ENCODE peak calls at places on chromosomes 4 and X, in five cellular contexts. T is hepatocyte, L is RWPE2, E is fibroblast of mammary gland, W is GM12865. O is an unnamed sample.

GRCh38 chrX:13250831-13251612 is 68.8 kb downstream of the ATXN3L start:
- DNase-seq in T (peak; percentile 53), E (peak; percentile 97), L (no peak), W (no peak), O (no peak)

GRCh38 chrX:54748626-54749025 is 49.4 kb downstream of the ITIH6 start:
- DNase-seq in W (no peak), T (no peak), L (no peak), E (no peak), O (no peak)

GRCh38 chr4:13597604-13598003 is 29.9 kb downstream of the BOD1L1 start:
- DNase-seq in E (peak; percentile 21), T (no peak), L (no peak), W (no peak), O (no peak)

GRCh38 chr4:105765690-105766407 is 57.3 kb downstream of the GSTCD start:
- DNase-seq in L (no peak), E (peak; percentile 89), W (no peak), T (peak; percentile 44), O (no peak)

GRCh38 chr4:68271851-68272756 is 26.6 kb upstream of the TMPRSS11B start:
- DNase-seq in E (peak; percentile 65), L (no peak), T (peak; percentile 34), W (peak; percentile 63), O (no peak)

GRCh38 chr4:88211473-88212252 is 53.2 kb upstream of the ABCG2 start:
- DNase-seq in W (peak; percentile 54), E (peak; percentile 49), L (no peak), T (peak; percentile 67), O (no peak)

GRCh38 chr4:69054578-69055200 is 41.6 kb upstream of the UGT2B7 start:
- DNase-seq in E (peak; percentile 82), T (peak; percentile 35), W (peak; percentile 36), L (no peak), O (no peak)

GRCh38 chr4:111475001-111475400 is 670.3 kb upstream of the FAM241A start:
- DNase-seq in E (peak; percentile 66), W (no peak), L (no peak), T (peak; percentile 69), O (no peak)

GRCh38 chr4:52641853-52642563 is 17.1 kb downstream of the USP46 start:
- DNase-seq in T (no peak), E (peak; percentile 76), L (no peak), W (peak; percentile 83), O (no peak)

GRCh38 chr4:40546506-40546905 is 83.2 kb downstream of the RBM47 start:
- DNase-seq in W (no peak), L (no peak), E (no peak), T (peak; percentile 82), O (no peak)

GRCh38 chrX:78333521-78333920 is 6.1 kb upstream of the CYSLTR1 start:
- DNase-seq in W (peak; percentile 74), T (no peak), L (no peak), E (no peak), O (no peak)

GRCh38 chrX:141760761-141761160 is 62.2 kb upstream of the SPANXD start:
- DNase-seq in T (no peak), L (no peak), E (peak; percentile 0), W (no peak), O (no peak)

GRCh38 chrX:149540621-149541520 is at the start of gene EOLA1:
- DNase-seq in W (peak; percentile 97), T (peak; percentile 87), E (peak; percentile 94), L (peak; percentile 88), O (peak; percentile 95)

GRCh38 chrX:143754183-143754582 is 33.6 kb upstream of the SPANXN2 start:
- DNase-seq in T (no peak), E (no peak), L (no peak), W (no peak), O (no peak)

GRCh38 chr4:87005369-87005689 is 70.5 kb downstream of the AFF1 start:
- DNase-seq in T (no peak), E (no peak), L (no peak), W (no peak), O (no peak)

GRCh38 chr4:184347251-184348239 is 126.8 kb downstream of the IRF2 start:
- DNase-seq in T (peak; percentile 83), L (no peak), E (peak; percentile 46), W (peak; percentile 97), O (no peak)

GRCh38 chrX:45011131-45011530 is 138.1 kb downstream of the KDM6A start:
- DNase-seq in E (peak; percentile 15), T (no peak), W (no peak), L (no peak), O (no peak)

GRCh38 chrX:39905475-39905889 is 192.3 kb downstream of the BCOR start:
- DNase-seq in E (no peak), L (no peak), T (peak; percentile 77), W (no peak), O (peak; percentile 22)

GRCh38 chr4:5890063-5890727 is 2.7 kb downstream of the CRMP1 start:
- DNase-seq in E (no peak), L (no peak), W (no peak), T (peak; percentile 65), O (no peak)

GRCh38 chr4:184536881-184537248 is 62.5 kb upstream of the IRF2 start:
- DNase-seq in E (no peak), T (no peak), L (no peak), W (peak; percentile 18), O (no peak)

GRCh38 chr4:185921583-185922555 is 109.9 kb upstream of the SORBS2 start:
- DNase-seq in E (no peak), L (no peak), T (peak; percentile 19), W (no peak), O (no peak)

GRCh38 chrX:131764224-131764623 is 220.3 kb downstream of the OR13H1 start:
- DNase-seq in W (no peak), E (peak; percentile 42), L (no peak), T (no peak), O (no peak)

GRCh38 chr4:174490356-174490969 is 31.8 kb downstream of the HPGD start:
- DNase-seq in W (no peak), L (no peak), E (peak; percentile 66), T (no peak), O (no peak)

GRCh38 chr4:133839326-133839725 is 362.3 kb downstream of the PABPC4L start:
- DNase-seq in W (no peak), T (no peak), E (peak; percentile 14), L (no peak), O (no peak)

GRCh38 chr4:15238720-15239119 is 189.1 kb upstream of the C1QTNF7 start:
- DNase-seq in T (peak; percentile 68), E (peak; percentile 64), L (no peak), W (peak; percentile 33), O (no peak)

GRCh38 chr4:138499627-138500026 is 257.5 kb upstream of the SLC7A11 start:
- DNase-seq in T (no peak), W (peak; percentile 22), E (no peak), L (no peak), O (no peak)
- TF ChIP-seq CTCF in T (no peak), W (no peak), E (no peak), L (no peak), O (no peak)

GRCh38 chrX:26778320-26778888 is 562.4 kb downstream of the MAGEB5 start:
- DNase-seq in L (no peak), W (no peak), E (peak; percentile 1), T (no peak), O (no peak)
- TF ChIP-seq CTCF in L (peak; percentile 5), W (no peak), E (peak; percentile 27), T (no peak), O (peak; percentile 47)

DNA sequence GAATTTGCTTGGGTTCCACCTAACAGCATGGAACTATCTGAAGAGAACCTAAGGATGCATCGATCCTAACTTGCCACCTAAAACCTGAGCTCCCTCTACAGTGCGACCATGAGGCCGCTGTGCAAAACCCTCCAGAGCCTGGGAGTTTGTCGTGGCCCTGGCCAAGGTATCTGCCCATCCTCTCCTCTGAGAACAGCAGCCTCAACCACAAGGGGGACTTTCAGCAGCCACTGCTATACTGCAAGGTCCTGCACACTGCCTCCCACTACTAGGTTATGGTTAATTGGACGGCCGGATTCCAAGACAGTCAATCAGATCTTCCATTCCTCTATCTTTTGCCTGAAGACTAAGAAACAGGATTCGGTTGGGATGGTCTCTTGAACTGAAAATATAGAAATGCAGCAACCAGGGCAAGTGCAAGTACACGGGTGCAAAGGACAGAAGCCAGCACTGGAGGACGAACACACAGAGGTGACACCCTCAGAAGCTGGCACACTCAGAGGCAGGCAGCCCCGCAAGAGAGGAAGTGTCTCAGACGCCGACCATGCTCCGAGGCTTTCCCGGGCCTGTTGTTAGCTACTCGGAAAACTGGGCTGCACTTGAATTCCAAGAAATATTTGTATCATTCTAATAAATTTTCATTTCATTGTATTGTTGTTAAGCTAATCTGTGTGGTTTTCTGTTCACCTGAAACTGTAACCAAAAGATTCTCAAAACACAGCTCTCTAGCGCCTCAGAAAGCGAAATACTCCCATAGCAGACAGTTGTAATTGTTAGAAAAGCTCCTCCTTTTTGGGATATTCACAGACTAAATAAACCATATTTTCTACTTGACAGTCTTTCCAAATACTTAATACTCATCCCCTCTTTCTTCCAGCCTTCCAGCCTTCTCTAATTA is 63.3 kb downstream of the AFAP1 start:
- DNase-seq in W (peak; percentile 8), E (peak; percentile 66), T (no peak), L (no peak), O (no peak)
- TF ChIP-seq CTCF in W (no peak), E (peak; percentile 41), T (no peak), L (peak; percentile 21), O (peak; percentile 72)

DNA sequence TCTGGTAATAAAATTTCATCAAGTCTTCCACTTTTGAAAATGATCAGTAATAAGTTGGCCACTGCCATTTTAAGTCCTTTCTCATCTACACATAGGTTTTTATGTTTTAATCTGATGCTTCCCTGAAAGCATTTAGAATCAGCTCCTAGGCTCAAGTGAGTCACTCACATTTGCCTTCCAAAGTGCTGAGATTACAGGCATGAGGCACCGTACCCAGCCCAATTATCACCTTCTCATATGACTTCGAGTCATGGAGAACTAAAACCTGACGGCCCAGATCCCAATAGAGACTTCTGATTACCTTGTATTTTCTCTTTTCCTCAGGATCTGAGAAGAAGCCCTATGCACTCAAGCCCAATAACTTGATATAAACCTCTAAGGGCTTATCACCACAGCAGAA is 140.8 kb downstream of the OPHN1 start:
- DNase-seq in L (no peak), W (no peak), E (peak; percentile 22), T (no peak), O (no peak)
- TF ChIP-seq CTCF in L (no peak), W (no peak), E (no peak), T (no peak), O (no peak)

GRCh38 chr4:2418652-2419571 is at the start of gene CFAP99:
- DNase-seq in L (peak; percentile 95), E (peak; percentile 88), T (peak; percentile 98), W (peak; percentile 97), O (peak; percentile 98)
- TF ChIP-seq CTCF in L (peak; percentile 32), E (no peak), T (peak; percentile 16), W (peak; percentile 13), O (peak; percentile 47)